ENCODE peak calls at places on chromosomes 16 and 17, in nine cellular contexts. K is stomach, J is kidney, S is spleen, P is substantia nigra, Q is tibial artery, C is DND-41, G is left ventricle myocardium inferior, W is mesenchymal stem cell. V is an unnamed sample.

GRCh38 chr16:68436581-68436980 is 11.7 kb downstream of the SMPD3 start:
- DNase-seq in K (no peak), J (no peak), S (no peak), P (no peak), Q (no peak), C (peak), G (no peak), W (no peak), V (no peak)

GRCh38 chr16:57152096-57153093 is 33.4 kb downstream of the PSME3IP1 start:
- DNase-seq in K (no peak), J (no peak), S (peak), P (no peak), Q (no peak), C (no peak), G (no peak), W (no peak), V (no peak)

GRCh38 chr17:41692722-41693521 is 4.2 kb downstream of the EIF1 start:
- DNase-seq in K (no peak), J (no peak), S (no peak), P (no peak), Q (no peak), C (no peak), G (no peak), W (peak), V (no peak)

GRCh38 chr17:82056729-82057621 is 5.3 kb downstream of the GPS1 start:
- DNase-seq in K (no peak), J (peak), S (peak), P (no peak), Q (no peak), C (peak), G (no peak), W (no peak), V (no peak)

GRCh38 chr17:5780476-5780875 is 196.2 kb upstream of the NLRP1 start:
- DNase-seq in K (no peak), J (no peak), S (no peak), P (no peak), Q (no peak), C (no peak), G (no peak), W (peak), V (no peak)

GRCh38 chr17:31425646-31426045 is 34.2 kb downstream of the RAB11FIP4 start:
- DNase-seq in K (no peak), J (peak), S (peak), P (no peak), Q (no peak), C (no peak), G (peak), W (no peak), V (no peak)

GRCh38 chr17:11551442-11551841 is 46.8 kb upstream of the DNAH9 start:
- DNase-seq in K (no peak), J (no peak), S (no peak), P (no peak), Q (no peak), C (no peak), G (no peak), W (no peak), V (no peak)

GRCh38 chr17:19977360-19978205 is at the start of gene AKAP10:
- DNase-seq in K (peak), J (peak), S (peak), P (peak), Q (peak), C (peak), G (peak), W (peak), V (no peak)

GRCh38 chr17:45813051-45813731 is 29.1 kb downstream of the CRHR1 start:
- DNase-seq in K (no peak), J (no peak), S (no peak), P (no peak), Q (no peak), C (no peak), G (no peak), W (peak), V (no peak)

GRCh38 chr17:16981928-16982327 is 10.0 kb upstream of the TNFRSF13B start:
- DNase-seq in K (no peak), J (no peak), S (no peak), P (no peak), Q (no peak), C (peak), G (no peak), W (no peak), V (no peak)

GRCh38 chr16:66408181-66409048 is 18.7 kb upstream of the BEAN1 start:
- DNase-seq in K (no peak), J (no peak), S (no peak), P (no peak), Q (no peak), C (peak), G (peak), W (peak), V (peak)

GRCh38 chr17:66985838-66986237 is 21.3 kb downstream of the CACNG4 start:
- DNase-seq in K (no peak), J (no peak), S (no peak), P (no peak), Q (no peak), C (no peak), G (no peak), W (no peak), V (no peak)

GRCh38 chr16:77877712-77878111 is 89.3 kb downstream of the VAT1L start:
- DNase-seq in K (no peak), J (no peak), S (no peak), P (no peak), Q (no peak), C (no peak), G (no peak), W (peak), V (no peak)

DNA sequence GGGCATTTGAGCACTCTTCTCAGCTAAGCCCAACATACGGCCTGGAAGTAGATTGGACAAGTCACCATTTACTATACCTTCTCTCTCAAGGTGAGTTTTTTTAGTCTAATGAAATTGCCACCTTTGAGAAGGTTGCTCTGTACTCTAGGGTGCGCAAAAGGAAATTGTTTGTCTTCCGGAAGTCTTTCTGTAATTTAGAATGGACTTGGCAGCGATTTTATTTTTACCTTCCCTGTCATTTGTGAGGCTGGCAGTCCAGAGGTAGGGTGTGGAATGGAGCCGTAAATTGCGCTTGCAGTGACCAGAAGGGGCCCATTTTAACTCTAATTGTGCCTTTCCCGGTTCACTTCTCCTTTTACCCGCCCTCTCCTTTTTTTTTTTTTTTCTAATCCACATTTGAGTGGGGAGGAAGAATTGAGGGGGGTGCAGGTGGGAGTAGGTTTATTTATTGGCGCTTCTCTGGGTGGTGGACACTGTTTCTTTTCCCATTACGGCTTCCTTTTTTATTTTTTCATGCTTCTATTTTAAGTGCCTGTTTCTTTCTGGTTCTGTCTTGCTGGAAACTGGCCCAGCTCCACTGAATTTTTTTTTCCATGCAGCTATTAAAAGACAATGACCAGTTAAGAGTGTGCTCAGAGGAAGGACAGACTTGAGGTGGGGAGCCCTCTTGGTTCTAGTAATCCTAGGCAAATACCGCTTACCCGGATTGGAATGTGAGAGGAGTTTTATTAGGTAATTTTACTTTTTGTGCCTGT is 89.7 kb upstream of the CLEC18A start:
- DNase-seq in K (peak), J (no peak), S (no peak), P (no peak), Q (peak), C (no peak), G (no peak), W (peak), V (no peak)
- H3K27ac ChIP-seq in K (peak), J (peak), S (peak), P (peak), Q (peak), C (no peak), G (peak), W (no peak), V (no peak)

DNA sequence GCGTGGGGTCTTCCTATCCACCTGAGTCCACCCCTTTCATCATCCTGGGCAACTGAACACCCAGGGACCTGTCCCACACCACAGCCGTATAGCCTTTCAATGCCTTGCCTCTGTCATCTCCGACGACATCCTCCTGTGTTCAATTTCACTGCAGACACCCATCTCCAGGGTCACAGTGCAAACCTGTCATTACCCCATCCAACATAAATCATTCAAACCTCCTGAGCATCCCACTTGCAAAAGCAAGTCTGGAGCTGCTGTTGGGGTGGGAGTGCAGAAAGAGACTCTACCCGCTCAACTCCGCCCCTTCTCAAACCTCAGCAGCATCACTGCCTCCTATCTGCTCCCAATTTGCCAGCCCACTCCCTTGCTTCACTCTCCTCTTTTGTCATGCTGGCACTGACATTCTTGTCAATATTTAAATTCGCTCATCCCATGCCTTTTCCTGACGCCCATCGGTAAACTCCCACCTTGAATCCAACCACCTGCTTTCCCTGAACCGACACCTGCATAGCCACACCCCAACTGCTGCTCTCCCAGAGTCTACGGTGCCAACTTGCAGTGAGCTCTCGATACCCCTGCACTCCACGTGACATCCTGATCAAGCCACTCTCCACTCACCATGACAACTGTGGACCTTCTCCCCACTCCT is 37.0 kb downstream of the MARF1 start:
- DNase-seq in K (no peak), J (no peak), S (no peak), P (no peak), Q (no peak), C (no peak), G (no peak), W (no peak), V (no peak)
- H3K27ac ChIP-seq in K (no peak), J (no peak), S (no peak), P (no peak), Q (no peak), C (no peak), G (no peak), W (no peak), V (peak)

GRCh38 chr17:47955497-47956461 is 1.9 kb downstream of the PRR15L start:
- DNase-seq in K (peak), J (peak), S (no peak), P (no peak), Q (no peak), C (no peak), G (no peak), W (no peak), V (no peak)
- H3K27ac ChIP-seq in K (peak), J (peak), S (no peak), P (no peak), Q (no peak), C (no peak), G (no peak), W (no peak), V (no peak)

DNA sequence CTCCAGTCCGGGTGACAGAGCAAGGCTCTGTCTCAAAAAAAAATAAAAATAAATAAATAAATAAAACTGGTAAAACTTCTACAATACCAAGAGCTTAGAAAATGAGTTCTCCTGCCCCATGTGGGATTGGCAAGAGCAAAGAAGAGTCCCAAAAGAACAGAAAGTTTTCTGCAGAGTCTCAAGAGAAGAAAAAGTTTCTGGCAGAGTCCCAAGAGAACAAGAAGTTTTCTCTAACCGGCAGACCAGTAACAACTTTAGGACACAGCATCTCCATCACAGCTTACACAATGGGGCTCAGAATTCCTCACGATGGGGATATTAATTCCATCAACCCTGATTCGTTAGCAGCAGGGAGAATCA is 1.1 kb downstream of the SLC39A11 start:
- DNase-seq in K (no peak), J (no peak), S (no peak), P (no peak), Q (no peak), C (no peak), G (no peak), W (no peak), V (no peak)
- H3K27ac ChIP-seq in K (no peak), J (no peak), S (no peak), P (peak), Q (peak), C (peak), G (peak), W (no peak), V (no peak)

GRCh38 chr17:1994707-1995106 is 30.4 kb downstream of the RTN4RL1 start:
- DNase-seq in K (no peak), J (no peak), S (no peak), P (no peak), Q (no peak), C (no peak), G (no peak), W (no peak), V (no peak)

GRCh38 chr17:1997587-1998425 is 27.3 kb downstream of the RTN4RL1 start:
- DNase-seq in K (peak), J (peak), S (no peak), P (no peak), Q (no peak), C (no peak), G (no peak), W (no peak), V (no peak)

GRCh38 chr17:1997146-1997586 is 28.0 kb downstream of the RTN4RL1 start:
- DNase-seq in K (no peak), J (no peak), S (no peak), P (no peak), Q (no peak), C (no peak), G (no peak), W (no peak), V (peak)

GRCh38 chr17:1995321-1996242 is 29.6 kb downstream of the RTN4RL1 start:
- DNase-seq in K (peak), J (no peak), S (no peak), P (no peak), Q (no peak), C (no peak), G (no peak), W (no peak), V (no peak)

DNA sequence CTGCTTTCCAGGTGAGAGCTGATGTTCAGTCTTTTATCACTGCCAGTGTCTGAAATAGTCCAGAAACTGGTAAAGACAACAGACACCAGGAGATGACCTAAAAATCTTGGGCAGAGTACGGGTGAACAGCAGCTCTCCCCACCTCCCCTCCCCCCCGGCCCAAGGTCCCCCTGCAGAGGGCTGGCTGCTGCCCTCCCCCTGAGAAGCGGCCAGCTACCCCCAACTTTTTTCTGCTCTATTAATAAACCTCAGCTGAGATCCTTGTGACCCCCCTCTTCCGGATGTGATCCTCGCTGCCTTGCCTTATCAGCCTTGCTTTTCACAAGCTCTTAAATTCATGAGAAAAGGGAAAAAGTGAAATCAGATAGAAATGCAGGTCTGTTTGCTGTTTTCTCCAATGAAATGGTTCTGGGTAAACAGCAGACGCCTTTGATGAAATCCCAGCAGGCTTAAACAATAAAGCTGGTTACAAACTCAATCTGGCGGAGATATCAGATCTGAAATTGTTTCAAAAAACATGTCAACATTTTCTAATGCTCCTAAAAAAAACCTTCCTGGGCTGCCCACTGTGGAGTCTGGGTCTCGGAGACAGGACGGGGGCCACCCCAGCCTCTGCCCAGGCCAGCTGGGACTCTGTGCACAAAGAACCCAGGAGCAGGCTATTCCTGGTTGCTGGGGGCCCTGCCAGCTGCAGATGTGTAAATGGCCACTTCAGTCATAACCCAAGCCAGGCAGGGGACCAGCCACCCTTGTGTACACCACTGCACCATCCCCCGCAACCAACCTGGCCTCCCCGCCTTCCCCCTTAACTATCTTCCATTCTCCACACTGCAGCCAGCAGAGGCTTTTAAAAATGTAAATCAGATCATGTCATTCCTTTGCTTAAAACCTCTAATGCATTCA is 28.6 kb downstream of the RTN4RL1 start:
- DNase-seq in K (no peak), J (no peak), S (no peak), P (no peak), Q (no peak), C (no peak), G (peak), W (no peak), V (no peak)
- H3K27ac ChIP-seq in K (no peak), J (peak), S (no peak), P (no peak), Q (no peak), C (no peak), G (no peak), W (peak), V (no peak)

GRCh38 chr16:31352344-31353115 is 2.4 kb upstream of the ITGAX start:
- DNase-seq in K (no peak), J (peak), S (no peak), P (peak), Q (no peak), C (no peak), G (no peak), W (no peak), V (no peak)
- H3K27ac ChIP-seq in K (peak), J (no peak), S (peak), P (peak), Q (no peak), C (no peak), G (no peak), W (no peak), V (no peak)

GRCh38 chr16:15741207-15741871 is 91.3 kb downstream of the NDE1 start:
- DNase-seq in K (no peak), J (no peak), S (no peak), P (no peak), Q (no peak), C (no peak), G (no peak), W (no peak), V (no peak)

GRCh38 chr16:15739449-15739848 is 89.4 kb downstream of the NDE1 start:
- DNase-seq in K (no peak), J (no peak), S (no peak), P (no peak), Q (no peak), C (no peak), G (no peak), W (no peak), V (no peak)

GRCh38 chr16:15742716-15743115 is 92.7 kb downstream of the NDE1 start:
- DNase-seq in K (no peak), J (no peak), S (no peak), P (no peak), Q (no peak), C (no peak), G (no peak), W (no peak), V (no peak)

GRCh38 chr16:15737140-15737644 is 87.1 kb downstream of the NDE1 start:
- DNase-seq in K (no peak), J (no peak), S (no peak), P (no peak), Q (no peak), C (no peak), G (no peak), W (no peak), V (no peak)

DNA sequence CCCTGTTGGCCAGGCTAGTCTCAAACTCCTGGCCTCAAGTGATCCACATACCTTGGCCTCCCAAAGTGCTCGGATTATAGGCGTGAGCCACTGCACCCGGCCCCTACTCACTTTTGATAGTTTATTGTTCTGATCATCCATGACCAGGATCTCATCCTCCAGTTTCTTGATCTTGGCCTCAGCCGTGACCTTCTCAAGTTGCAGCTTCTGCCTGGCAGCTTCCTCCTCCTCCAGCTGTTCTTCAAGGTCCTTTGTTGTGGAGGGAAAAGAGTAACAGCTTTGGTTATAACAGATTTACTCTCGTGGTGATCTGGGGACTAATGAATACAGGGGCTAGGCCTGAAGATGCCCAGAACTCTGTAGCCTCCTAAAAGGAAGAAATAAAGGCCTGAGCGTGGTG is 89.9 kb downstream of the NDE1 start:
- DNase-seq in K (no peak), J (no peak), S (no peak), P (no peak), Q (no peak), C (no peak), G (no peak), W (no peak), V (no peak)
- H3K27ac ChIP-seq in K (no peak), J (no peak), S (no peak), P (no peak), Q (peak), C (no peak), G (no peak), W (no peak), V (no peak)

DNA sequence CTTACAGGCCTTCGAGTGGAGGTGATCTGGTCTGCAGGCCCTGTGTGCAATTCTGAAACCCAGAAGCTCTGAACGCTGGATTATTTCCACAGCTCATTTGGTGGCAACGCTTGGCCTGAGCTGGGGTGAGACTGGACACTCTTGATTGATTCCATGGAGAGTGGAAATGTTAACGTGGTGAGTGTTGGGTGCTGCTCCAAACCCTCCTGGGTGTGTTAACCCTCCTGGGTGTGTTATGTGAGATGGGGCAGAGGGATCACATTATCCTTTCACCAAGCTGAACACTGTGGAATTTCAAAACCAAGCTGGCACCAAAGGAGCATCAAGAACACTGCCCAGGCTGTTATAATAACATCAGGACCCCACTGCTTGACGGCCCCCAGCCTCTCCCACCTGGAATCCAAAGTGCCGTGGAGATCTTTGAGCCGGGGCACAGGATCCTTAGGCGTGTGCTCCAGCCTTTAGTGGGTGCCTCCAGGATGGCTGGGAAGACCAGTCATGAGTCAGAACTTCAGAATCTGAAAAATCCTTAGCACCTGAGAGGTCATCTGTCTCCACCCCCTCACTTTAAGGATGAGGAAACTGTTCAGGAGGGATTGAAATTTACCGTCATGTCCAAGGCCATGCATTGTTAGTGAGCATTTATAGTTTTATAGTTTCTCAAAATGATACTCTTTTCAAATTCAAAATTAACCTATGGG is 75.0 kb downstream of the RPTOR start:
- DNase-seq in K (no peak), J (no peak), S (no peak), P (no peak), Q (no peak), C (no peak), G (no peak), W (no peak), V (peak)
- H3K27ac ChIP-seq in K (no peak), J (no peak), S (no peak), P (no peak), Q (no peak), C (peak), G (no peak), W (no peak), V (peak)